ENCODE peak calls at places on chromosomes 13 and 19, in six cellular contexts. R is kidney, Q is tibial nerve, W is astrocyte, P is astrocyte of the spinal cord, Z is AG09319. E is an unnamed sample.

GRCh38 chr13:78168981-78169380 is 250.3 kb upstream of the EDNRB start:
- DNase-seq in R (no peak), Q (no peak), W (no peak), P (no peak), Z (no peak), E (no peak)

GRCh38 chr19:5102520-5102919 is 133.6 kb downstream of the KDM4B start:
- DNase-seq in R (no peak), Q (no peak), W (no peak), P (no peak), Z (no peak), E (no peak)

GRCh38 chr13:72890546-72890945 is 108.6 kb downstream of the PIBF1 start:
- DNase-seq in R (no peak), Q (no peak), W (no peak), P (no peak), Z (no peak), E (no peak)

GRCh38 chr19:14146789-14147216 is 10.4 kb upstream of the ASF1B start:
- DNase-seq in R (no peak), Q (no peak), W (peak; percentile 73), P (peak; percentile 42), Z (peak; percentile 42), E (peak; percentile 99)

GRCh38 chr19:24032651-24033050 is 54.3 kb upstream of the ZNF254 start:
- DNase-seq in R (no peak), Q (no peak), W (no peak), P (no peak), Z (no peak), E (no peak)

GRCh38 chr19:42217522-42218442 is at the start of gene DEDD2:
- DNase-seq in R (peak; percentile 99), Q (peak; percentile 94), W (peak; percentile 94), P (peak; percentile 96), Z (peak; percentile 93), E (peak; percentile 99)

GRCh38 chr13:32318072-32318471 is 2.8 kb downstream of the BRCA2 start:
- DNase-seq in R (no peak), Q (no peak), W (no peak), P (no peak), Z (no peak), E (no peak)

GRCh38 chr19:42095814-42096230 is 19.9 kb downstream of the ZNF574 start:
- DNase-seq in R (peak; percentile 73), Q (no peak), W (no peak), P (no peak), Z (no peak), E (peak; percentile 48)

GRCh38 chr13:72194531-72194930 is 327.5 kb upstream of the DACH1 start:
- DNase-seq in R (no peak), Q (no peak), W (no peak), P (no peak), Z (no peak), E (no peak)

GRCh38 chr19:39409886-39410619 is 2.4 kb upstream of the PLEKHG2 start:
- DNase-seq in R (peak; percentile 97), Q (peak; percentile 73), W (no peak), P (peak; percentile 83), Z (no peak), E (peak; percentile 95)
- TF ChIP-seq CTCF in R (peak; percentile 2), Q (no peak), W (no peak), P (peak; percentile 3), Z (no peak), E (no peak)

GRCh38 chr13:54536112-54536511 is 1507.5 kb downstream of the OLFM4 start:
- DNase-seq in R (no peak), Q (no peak), W (no peak), P (no peak), Z (no peak), E (no peak)
- TF ChIP-seq CTCF in R (no peak), Q (no peak), W (no peak), P (no peak), Z (no peak), E (no peak)

DNA sequence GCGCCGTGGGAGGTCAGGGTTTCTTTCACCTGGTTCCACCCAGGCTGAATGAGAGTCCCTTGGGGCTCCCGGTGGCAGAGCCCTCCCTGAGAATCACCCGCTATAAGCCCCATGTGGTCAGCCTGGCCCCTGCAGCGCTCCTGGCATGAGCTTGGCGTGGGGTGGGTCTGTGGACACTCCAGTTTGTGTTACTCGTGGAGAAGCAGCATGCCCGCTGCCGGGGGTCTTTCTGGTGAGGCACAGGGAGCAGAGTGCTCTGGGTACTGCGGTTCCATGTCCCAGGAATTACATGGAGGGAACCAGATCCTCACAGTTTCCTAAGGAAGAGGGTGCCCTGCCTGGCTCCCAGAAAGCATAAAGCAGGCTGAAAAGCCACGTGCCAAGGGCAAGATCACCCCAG is 62.2 kb downstream of the SMARCA4 start:
- DNase-seq in R (no peak), Q (no peak), W (no peak), P (no peak), Z (no peak), E (peak; percentile 62)
- TF ChIP-seq CTCF in R (no peak), Q (no peak), W (no peak), P (no peak), Z (no peak), E (no peak)

GRCh38 chr19:15252398-15253018 is 20.3 kb upstream of the EPHX3 start:
- DNase-seq in R (peak; percentile 76), Q (no peak), W (peak; percentile 23), P (peak; percentile 46), Z (peak; percentile 22), E (peak; percentile 96)

GRCh38 chr19:15249912-15250634 is 17.8 kb upstream of the EPHX3 start:
- DNase-seq in R (peak; percentile 92), Q (peak; percentile 45), W (peak; percentile 88), P (peak; percentile 92), Z (peak; percentile 81), E (peak; percentile 99)

GRCh38 chr19:15251749-15252397 is 19.6 kb upstream of the EPHX3 start:
- DNase-seq in R (peak; percentile 95), Q (peak; percentile 69), W (peak; percentile 90), P (peak; percentile 96), Z (peak; percentile 92), E (peak; percentile 98)

GRCh38 chr19:15250635-15250993 is 18.4 kb upstream of the EPHX3 start:
- DNase-seq in R (peak; percentile 69), Q (no peak), W (peak; percentile 5), P (no peak), Z (no peak), E (no peak)

DNA sequence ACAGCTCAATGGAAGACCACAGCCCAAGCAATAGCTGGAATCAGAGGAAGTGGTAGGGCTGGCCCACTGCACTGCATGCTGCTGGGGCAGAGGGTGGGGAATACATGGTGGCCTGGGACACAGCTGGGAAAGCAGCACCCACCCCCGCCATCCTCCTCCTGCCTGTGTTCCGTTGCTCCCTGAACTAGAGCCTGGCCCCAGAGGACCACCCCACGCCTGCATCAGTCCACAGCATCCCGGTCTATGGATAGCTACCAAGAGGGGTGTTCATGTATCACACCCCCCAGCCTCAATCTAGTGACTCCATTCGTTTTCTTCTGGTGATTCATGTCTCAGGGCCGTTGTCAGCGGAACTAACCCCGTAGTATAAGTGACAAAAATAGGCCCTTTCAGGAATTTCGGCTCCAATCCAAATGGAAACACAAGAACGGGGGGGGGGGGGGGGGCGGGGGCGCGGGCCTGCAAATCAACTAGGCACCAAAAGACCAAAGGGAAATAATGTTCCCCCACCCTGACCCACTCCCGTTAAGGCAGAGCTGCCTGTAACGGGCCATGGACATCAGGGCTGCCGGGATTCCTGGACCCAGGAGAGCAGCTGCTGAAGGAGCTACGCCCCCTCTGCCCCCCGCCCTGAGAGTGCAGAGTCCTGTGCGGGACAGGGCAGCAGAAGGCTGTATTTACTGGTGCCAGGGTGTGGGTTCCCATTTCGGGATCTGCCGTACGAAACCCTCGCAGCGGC is 18.9 kb upstream of the EPHX3 start:
- DNase-seq in R (peak; percentile 89), Q (no peak), W (peak; percentile 85), P (peak; percentile 80), Z (no peak), E (peak; percentile 89)
- TF ChIP-seq CTCF in R (no peak), Q (no peak), W (no peak), P (no peak), Z (no peak), E (no peak)

GRCh38 chr13:88196106-88196505 is 524.9 kb downstream of the SLITRK5 start:
- DNase-seq in R (no peak), Q (no peak), W (no peak), P (no peak), Z (no peak), E (no peak)
- TF ChIP-seq CTCF in R (no peak), Q (no peak), W (no peak), P (no peak), Z (no peak), E (no peak)

GRCh38 chr19:3109491-3109890 is 15.3 kb downstream of the GNA11 start:
- DNase-seq in R (peak; percentile 73), Q (no peak), W (no peak), P (no peak), Z (no peak), E (no peak)
- TF ChIP-seq CTCF in R (no peak), Q (no peak), W (no peak), P (no peak), Z (no peak), E (no peak)

GRCh38 chr19:11090264-11091032 is 1.2 kb downstream of the LDLR start:
- DNase-seq in R (peak; percentile 100), Q (peak; percentile 97), W (peak; percentile 87), P (peak; percentile 97), Z (peak; percentile 88), E (peak; percentile 96)

GRCh38 chr19:11091343-11092153 is 2.3 kb downstream of the LDLR start:
- DNase-seq in R (no peak), Q (no peak), W (peak; percentile 98), P (peak; percentile 94), Z (peak; percentile 46), E (peak; percentile 72)

GRCh38 chr19:11089254-11090013 is at the start of gene LDLR:
- DNase-seq in R (peak; percentile 95), Q (peak; percentile 78), W (peak; percentile 86), P (peak; percentile 96), Z (peak; percentile 85), E (peak; percentile 88)

GRCh38 chr19:11088508-11089253 is 582 bp upstream of the LDLR start:
- DNase-seq in R (no peak), Q (no peak), W (no peak), P (peak; percentile 26), Z (no peak), E (peak; percentile 77)

GRCh38 chr19:11087870-11088507 is 1.3 kb upstream of the LDLR start:
- DNase-seq in R (no peak), Q (no peak), W (no peak), P (no peak), Z (no peak), E (no peak)
- TF ChIP-seq CTCF in R (no peak), Q (no peak), W (no peak), P (no peak), Z (no peak), E (no peak)

DNA sequence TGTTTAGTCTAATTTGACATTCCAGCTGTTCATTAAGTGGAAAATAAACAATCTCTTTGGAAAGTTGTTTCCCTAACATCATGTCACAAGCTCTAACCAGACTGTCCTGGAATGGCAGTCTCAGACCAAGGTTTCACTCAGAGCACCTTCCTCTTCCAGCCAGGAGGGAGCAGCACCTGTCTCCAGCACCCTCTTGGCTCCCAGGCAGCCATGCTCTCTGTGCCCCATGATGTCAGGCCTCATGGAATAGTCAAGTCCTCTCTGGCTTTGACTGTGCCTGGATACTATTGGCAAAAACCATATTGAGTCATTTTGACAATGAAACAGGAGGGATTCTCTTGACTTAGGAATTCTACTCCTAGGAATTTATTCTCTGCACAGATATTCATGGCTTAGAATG is 171.4 kb downstream of the OXGR1 start:
- DNase-seq in R (no peak), Q (no peak), W (no peak), P (no peak), Z (no peak), E (no peak)
- TF ChIP-seq CTCF in R (peak; percentile 41), Q (no peak), W (no peak), P (peak; percentile 29), Z (no peak), E (no peak)

E was measured in osteoblast.